ENCODE peak calls at places on chromosomes 11 and 22, in nine cellular contexts. One of them, this sample, is unnamed.

GRCh38 chr22:36998620-36999351 is 20.5 kb downstream of the TST start:
- DNase-seq in endodermal cell: peak; percentile 74
- DNase-seq in HepG2: no peak
- DNase-seq in GM23338: peak; percentile 67
- DNase-seq in CD8-positive, alpha-beta T cell: no peak
- DNase-seq in activated CD8-positive, alpha-beta T cell treated with anti-CD3 and anti-CD28 coated beads for 36 hours: peak; percentile 19
- DNase-seq in cardiac fibroblast: no peak
- DNase-seq in colonic mucosa: no peak
- DNase-seq in WTC11: peak; percentile 46
- DNase-seq in this sample: no peak

GRCh38 chr11:76624515-76625379 is 45.8 kb downstream of the LRRC32 start:
- DNase-seq in endodermal cell: peak; percentile 68
- DNase-seq in HepG2: no peak
- DNase-seq in GM23338: no peak
- DNase-seq in CD8-positive, alpha-beta T cell: no peak
- DNase-seq in activated CD8-positive, alpha-beta T cell treated with anti-CD3 and anti-CD28 coated beads for 36 hours: no peak
- DNase-seq in cardiac fibroblast: no peak
- DNase-seq in colonic mucosa: peak; percentile 17
- DNase-seq in WTC11: no peak
- DNase-seq in this sample: no peak

GRCh38 chr11:47506363-47506762 is 46.6 kb downstream of the CELF1 start:
- DNase-seq in endodermal cell: no peak
- DNase-seq in HepG2: no peak
- DNase-seq in GM23338: no peak
- DNase-seq in CD8-positive, alpha-beta T cell: no peak
- DNase-seq in activated CD8-positive, alpha-beta T cell treated with anti-CD3 and anti-CD28 coated beads for 36 hours: no peak
- DNase-seq in cardiac fibroblast: peak; percentile 46
- DNase-seq in colonic mucosa: no peak
- DNase-seq in WTC11: no peak
- DNase-seq in this sample: no peak

GRCh38 chr11:1435820-1436467 is 46.2 kb downstream of the BRSK2 start:
- DNase-seq in endodermal cell: peak; percentile 81
- DNase-seq in HepG2: no peak
- DNase-seq in GM23338: peak; percentile 60
- DNase-seq in CD8-positive, alpha-beta T cell: no peak
- DNase-seq in activated CD8-positive, alpha-beta T cell treated with anti-CD3 and anti-CD28 coated beads for 36 hours: peak; percentile 21
- DNase-seq in cardiac fibroblast: no peak
- DNase-seq in colonic mucosa: no peak
- DNase-seq in WTC11: peak; percentile 32
- DNase-seq in this sample: no peak

GRCh38 chr11:79744941-79745340 is 304.1 kb upstream of the TENM4 start:
- DNase-seq in endodermal cell: no peak
- DNase-seq in HepG2: no peak
- DNase-seq in GM23338: no peak
- DNase-seq in CD8-positive, alpha-beta T cell: no peak
- DNase-seq in activated CD8-positive, alpha-beta T cell treated with anti-CD3 and anti-CD28 coated beads for 36 hours: no peak
- DNase-seq in cardiac fibroblast: no peak
- DNase-seq in colonic mucosa: no peak
- DNase-seq in WTC11: no peak
- DNase-seq in this sample: no peak

GRCh38 chr11:68313574-68314202 is 1.3 kb downstream of the LRP5 start:
- DNase-seq in endodermal cell: no peak
- DNase-seq in HepG2: peak; percentile 43
- DNase-seq in GM23338: peak; percentile 65
- DNase-seq in CD8-positive, alpha-beta T cell: no peak
- DNase-seq in activated CD8-positive, alpha-beta T cell treated with anti-CD3 and anti-CD28 coated beads for 36 hours: no peak
- DNase-seq in cardiac fibroblast: no peak
- DNase-seq in colonic mucosa: no peak
- DNase-seq in WTC11: no peak
- DNase-seq in this sample: no peak

GRCh38 chr22:46655861-46656608 is 35.8 kb downstream of the GRAMD4 start:
- DNase-seq in endodermal cell: no peak
- DNase-seq in HepG2: no peak
- DNase-seq in GM23338: no peak
- DNase-seq in CD8-positive, alpha-beta T cell: no peak
- DNase-seq in activated CD8-positive, alpha-beta T cell treated with anti-CD3 and anti-CD28 coated beads for 36 hours: no peak
- DNase-seq in cardiac fibroblast: no peak
- DNase-seq in colonic mucosa: no peak
- DNase-seq in WTC11: no peak
- DNase-seq in this sample: no peak

GRCh38 chr11:115497303-115497702 is 6.9 kb downstream of the CADM1 start:
- DNase-seq in endodermal cell: no peak
- DNase-seq in HepG2: peak; percentile 67
- DNase-seq in GM23338: no peak
- DNase-seq in CD8-positive, alpha-beta T cell: no peak
- DNase-seq in activated CD8-positive, alpha-beta T cell treated with anti-CD3 and anti-CD28 coated beads for 36 hours: no peak
- DNase-seq in cardiac fibroblast: no peak
- DNase-seq in colonic mucosa: no peak
- DNase-seq in WTC11: no peak
- DNase-seq in this sample: no peak

GRCh38 chr11:8223513-8223899 is 40.2 kb downstream of the LMO1 start:
- DNase-seq in endodermal cell: peak; percentile 35
- DNase-seq in HepG2: no peak
- DNase-seq in GM23338: no peak
- DNase-seq in CD8-positive, alpha-beta T cell: no peak
- DNase-seq in activated CD8-positive, alpha-beta T cell treated with anti-CD3 and anti-CD28 coated beads for 36 hours: no peak
- DNase-seq in cardiac fibroblast: peak; percentile 7
- DNase-seq in colonic mucosa: no peak
- DNase-seq in WTC11: no peak
- DNase-seq in this sample: no peak

GRCh38 chr11:127994736-127995135 is 592.6 kb downstream of the ETS1 start:
- DNase-seq in endodermal cell: no peak
- DNase-seq in HepG2: no peak
- DNase-seq in GM23338: no peak
- DNase-seq in CD8-positive, alpha-beta T cell: no peak
- DNase-seq in activated CD8-positive, alpha-beta T cell treated with anti-CD3 and anti-CD28 coated beads for 36 hours: no peak
- DNase-seq in cardiac fibroblast: peak; percentile 21
- DNase-seq in colonic mucosa: no peak
- DNase-seq in WTC11: no peak
- DNase-seq in this sample: no peak

GRCh38 chr11:112401036-112401769 is 140.5 kb upstream of the PLET1 start:
- DNase-seq in endodermal cell: no peak
- DNase-seq in HepG2: no peak
- DNase-seq in GM23338: peak; percentile 7
- DNase-seq in CD8-positive, alpha-beta T cell: no peak
- DNase-seq in activated CD8-positive, alpha-beta T cell treated with anti-CD3 and anti-CD28 coated beads for 36 hours: no peak
- DNase-seq in cardiac fibroblast: no peak
- DNase-seq in colonic mucosa: no peak
- DNase-seq in WTC11: no peak
- DNase-seq in this sample: no peak

GRCh38 chr11:117816151-117816741 is 8.3 kb downstream of the FXYD2 start:
- DNase-seq in endodermal cell: peak; percentile 92
- DNase-seq in HepG2: peak; percentile 65
- DNase-seq in GM23338: peak; percentile 32
- DNase-seq in CD8-positive, alpha-beta T cell: no peak
- DNase-seq in activated CD8-positive, alpha-beta T cell treated with anti-CD3 and anti-CD28 coated beads for 36 hours: no peak
- DNase-seq in cardiac fibroblast: peak; percentile 46
- DNase-seq in colonic mucosa: no peak
- DNase-seq in WTC11: no peak
- DNase-seq in this sample: peak; percentile 69

GRCh38 chr11:120017582-120017981 is 120.3 kb downstream of the TRIM29 start:
- DNase-seq in endodermal cell: no peak
- DNase-seq in HepG2: no peak
- DNase-seq in GM23338: no peak
- DNase-seq in CD8-positive, alpha-beta T cell: no peak
- DNase-seq in activated CD8-positive, alpha-beta T cell treated with anti-CD3 and anti-CD28 coated beads for 36 hours: no peak
- DNase-seq in cardiac fibroblast: no peak
- DNase-seq in colonic mucosa: no peak
- DNase-seq in WTC11: no peak
- DNase-seq in this sample: no peak

GRCh38 chr11:66242085-66242765 is 26.2 kb upstream of the RAB1B start:
- DNase-seq in endodermal cell: no peak
- DNase-seq in HepG2: no peak
- DNase-seq in GM23338: no peak
- DNase-seq in CD8-positive, alpha-beta T cell: no peak
- DNase-seq in activated CD8-positive, alpha-beta T cell treated with anti-CD3 and anti-CD28 coated beads for 36 hours: no peak
- DNase-seq in cardiac fibroblast: no peak
- DNase-seq in colonic mucosa: no peak
- DNase-seq in WTC11: no peak
- DNase-seq in this sample: no peak

GRCh38 chr11:21007297-21007696 is 337.9 kb downstream of the NELL1 start:
- DNase-seq in endodermal cell: no peak
- DNase-seq in HepG2: no peak
- DNase-seq in GM23338: peak; percentile 45
- DNase-seq in CD8-positive, alpha-beta T cell: no peak
- DNase-seq in activated CD8-positive, alpha-beta T cell treated with anti-CD3 and anti-CD28 coated beads for 36 hours: no peak
- DNase-seq in cardiac fibroblast: no peak
- DNase-seq in colonic mucosa: no peak
- DNase-seq in WTC11: peak; percentile 14
- DNase-seq in this sample: no peak

DNA sequence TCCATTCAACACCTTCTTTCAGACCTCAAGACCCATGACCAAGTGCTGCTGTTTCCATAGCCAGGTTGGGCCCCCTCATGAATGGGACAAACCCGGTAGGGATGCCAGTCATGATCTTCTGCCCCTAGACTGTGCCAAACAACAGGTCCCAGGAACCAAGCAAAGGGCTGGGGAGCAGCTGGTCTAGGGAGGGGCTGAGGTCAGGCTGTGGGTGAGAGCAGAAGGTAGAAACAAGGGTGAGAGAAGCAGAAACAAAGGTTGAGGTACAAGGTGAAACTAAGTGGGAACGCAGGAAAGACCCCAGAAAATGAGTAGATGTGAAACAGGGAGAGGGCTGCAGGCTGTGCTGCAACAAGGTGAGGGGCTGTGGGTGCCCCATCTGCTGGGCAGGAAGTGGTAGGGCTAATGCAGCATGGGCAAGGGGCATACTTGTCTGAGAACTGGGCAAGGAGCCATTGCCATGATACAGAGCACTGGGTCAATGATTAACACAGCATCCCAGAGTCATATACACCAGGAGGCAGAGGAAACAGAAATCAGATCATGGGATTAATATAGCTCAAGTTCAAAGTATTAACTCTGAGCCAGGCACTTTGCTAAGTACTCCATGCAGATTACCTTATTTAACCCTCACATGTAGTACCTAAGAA is 45.9 kb downstream of the SLC1A2 start:
- DNase-seq in endodermal cell: peak; percentile 27
- DNase-seq in HepG2: peak; percentile 28
- DNase-seq in GM23338: no peak
- DNase-seq in CD8-positive, alpha-beta T cell: no peak
- DNase-seq in activated CD8-positive, alpha-beta T cell treated with anti-CD3 and anti-CD28 coated beads for 36 hours: no peak
- DNase-seq in cardiac fibroblast: no peak
- DNase-seq in colonic mucosa: peak; percentile 37
- DNase-seq in WTC11: no peak
- DNase-seq in this sample: no peak
- TF ChIP-seq CTCF in endodermal cell: peak; percentile 23
- TF ChIP-seq CTCF in HepG2: peak; percentile 48
- TF ChIP-seq CTCF in GM23338: no peak
- TF ChIP-seq CTCF in CD8-positive, alpha-beta T cell: no peak
- TF ChIP-seq CTCF in activated CD8-positive, alpha-beta T cell treated with anti-CD3 and anti-CD28 coated beads for 36 hours: no peak
- TF ChIP-seq CTCF in cardiac fibroblast: no peak
- TF ChIP-seq CTCF in colonic mucosa: no peak
- TF ChIP-seq CTCF in WTC11: no peak
- TF ChIP-seq CTCF in this sample: no peak

DNA sequence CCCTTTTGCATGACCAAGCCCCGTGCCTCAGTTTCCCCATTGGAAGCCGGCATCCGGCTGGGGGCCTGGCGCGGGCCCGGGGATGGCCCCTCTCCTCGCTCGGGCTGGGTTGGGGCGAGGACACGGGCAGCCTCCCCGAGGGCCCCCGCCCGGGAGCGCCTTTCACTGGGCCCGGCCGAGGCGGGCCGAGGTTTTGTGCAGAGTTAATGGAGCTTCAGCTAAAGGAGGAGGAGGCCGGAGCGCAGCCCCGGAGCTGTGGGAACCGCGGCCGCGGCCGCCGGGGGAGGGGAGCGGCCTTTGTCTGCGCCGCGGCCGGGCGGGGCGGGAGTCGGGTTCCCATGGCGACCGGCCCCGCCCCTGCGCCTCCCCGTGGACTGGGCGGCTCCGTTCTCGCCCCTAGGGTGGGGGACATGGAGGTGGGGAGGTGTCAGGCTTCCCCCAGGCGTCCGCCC is 1.4 kb upstream of the MAPK11 start:
- DNase-seq in endodermal cell: peak; percentile 88
- DNase-seq in HepG2: peak; percentile 34
- DNase-seq in GM23338: peak; percentile 69
- DNase-seq in CD8-positive, alpha-beta T cell: peak; percentile 50
- DNase-seq in activated CD8-positive, alpha-beta T cell treated with anti-CD3 and anti-CD28 coated beads for 36 hours: peak; percentile 65
- DNase-seq in cardiac fibroblast: peak; percentile 71
- DNase-seq in colonic mucosa: peak; percentile 82
- DNase-seq in WTC11: peak; percentile 76
- DNase-seq in this sample: peak; percentile 51
- TF ChIP-seq CTCF in endodermal cell: peak; percentile 15
- TF ChIP-seq CTCF in HepG2: peak; percentile 54
- TF ChIP-seq CTCF in GM23338: no peak
- TF ChIP-seq CTCF in CD8-positive, alpha-beta T cell: no peak
- TF ChIP-seq CTCF in activated CD8-positive, alpha-beta T cell treated with anti-CD3 and anti-CD28 coated beads for 36 hours: no peak
- TF ChIP-seq CTCF in cardiac fibroblast: no peak
- TF ChIP-seq CTCF in colonic mucosa: no peak
- TF ChIP-seq CTCF in WTC11: no peak
- TF ChIP-seq CTCF in this sample: no peak

GRCh38 chr11:107592813-107593212 is 1.9 kb downstream of the ELMOD1 start:
- DNase-seq in endodermal cell: no peak
- DNase-seq in HepG2: no peak
- DNase-seq in GM23338: peak; percentile 52
- DNase-seq in CD8-positive, alpha-beta T cell: no peak
- DNase-seq in activated CD8-positive, alpha-beta T cell treated with anti-CD3 and anti-CD28 coated beads for 36 hours: no peak
- DNase-seq in cardiac fibroblast: no peak
- DNase-seq in colonic mucosa: no peak
- DNase-seq in WTC11: no peak
- DNase-seq in this sample: no peak

GRCh38 chr11:107592256-107592655 is 1.3 kb downstream of the ELMOD1 start:
- DNase-seq in endodermal cell: no peak
- DNase-seq in HepG2: no peak
- DNase-seq in GM23338: no peak
- DNase-seq in CD8-positive, alpha-beta T cell: no peak
- DNase-seq in activated CD8-positive, alpha-beta T cell treated with anti-CD3 and anti-CD28 coated beads for 36 hours: no peak
- DNase-seq in cardiac fibroblast: no peak
- DNase-seq in colonic mucosa: no peak
- DNase-seq in WTC11: no peak
- DNase-seq in this sample: no peak

GRCh38 chr11:107591446-107592236 is 694 bp downstream of the ELMOD1 start:
- DNase-seq in endodermal cell: peak; percentile 79
- DNase-seq in HepG2: no peak
- DNase-seq in GM23338: peak; percentile 62
- DNase-seq in CD8-positive, alpha-beta T cell: peak; percentile 20
- DNase-seq in activated CD8-positive, alpha-beta T cell treated with anti-CD3 and anti-CD28 coated beads for 36 hours: peak; percentile 63
- DNase-seq in cardiac fibroblast: no peak
- DNase-seq in colonic mucosa: no peak
- DNase-seq in WTC11: peak; percentile 48
- DNase-seq in this sample: no peak

GRCh38 chr11:107590460-107591097 is 368 bp upstream of the ELMOD1 start:
- DNase-seq in endodermal cell: peak; percentile 67
- DNase-seq in HepG2: no peak
- DNase-seq in GM23338: peak; percentile 42
- DNase-seq in CD8-positive, alpha-beta T cell: no peak
- DNase-seq in activated CD8-positive, alpha-beta T cell treated with anti-CD3 and anti-CD28 coated beads for 36 hours: no peak
- DNase-seq in cardiac fibroblast: no peak
- DNase-seq in colonic mucosa: no peak
- DNase-seq in WTC11: peak; percentile 20
- DNase-seq in this sample: no peak

GRCh38 chr11:107591098-107591445 is at the start of gene ELMOD1:
- DNase-seq in endodermal cell: peak; percentile 85
- DNase-seq in HepG2: peak; percentile 7
- DNase-seq in GM23338: peak; percentile 72
- DNase-seq in CD8-positive, alpha-beta T cell: peak; percentile 18
- DNase-seq in activated CD8-positive, alpha-beta T cell treated with anti-CD3 and anti-CD28 coated beads for 36 hours: peak; percentile 39
- DNase-seq in cardiac fibroblast: peak; percentile 34
- DNase-seq in colonic mucosa: peak; percentile 29
- DNase-seq in WTC11: peak; percentile 67
- DNase-seq in this sample: peak; percentile 72
- TF ChIP-seq CTCF in endodermal cell: no peak
- TF ChIP-seq CTCF in HepG2: no peak
- TF ChIP-seq CTCF in GM23338: peak; percentile 6
- TF ChIP-seq CTCF in CD8-positive, alpha-beta T cell: no peak
- TF ChIP-seq CTCF in activated CD8-positive, alpha-beta T cell treated with anti-CD3 and anti-CD28 coated beads for 36 hours: no peak
- TF ChIP-seq CTCF in cardiac fibroblast: peak; percentile 4
- TF ChIP-seq CTCF in colonic mucosa: no peak
- TF ChIP-seq CTCF in WTC11: no peak
- TF ChIP-seq CTCF in this sample: no peak

GRCh38 chr22:19492504-19493174 is 12.9 kb downstream of the CDC45 start:
- DNase-seq in endodermal cell: no peak
- DNase-seq in HepG2: no peak
- DNase-seq in GM23338: no peak
- DNase-seq in CD8-positive, alpha-beta T cell: no peak
- DNase-seq in activated CD8-positive, alpha-beta T cell treated with anti-CD3 and anti-CD28 coated beads for 36 hours: no peak
- DNase-seq in cardiac fibroblast: no peak
- DNase-seq in colonic mucosa: no peak
- DNase-seq in WTC11: no peak
- DNase-seq in this sample: no peak
- TF ChIP-seq CTCF in endodermal cell: no peak
- TF ChIP-seq CTCF in HepG2: no peak
- TF ChIP-seq CTCF in GM23338: no peak
- TF ChIP-seq CTCF in CD8-positive, alpha-beta T cell: no peak
- TF ChIP-seq CTCF in activated CD8-positive, alpha-beta T cell treated with anti-CD3 and anti-CD28 coated beads for 36 hours: no peak
- TF ChIP-seq CTCF in cardiac fibroblast: no peak
- TF ChIP-seq CTCF in colonic mucosa: no peak
- TF ChIP-seq CTCF in WTC11: no peak
- TF ChIP-seq CTCF in this sample: no peak